ENCODE peak calls at places on chromosomes 2 and 18, in ten cellular contexts. J is ascending aorta, F is prostate gland, U is neuronal stem cell, V is adrenal gland, H is colonic mucosa, Z is breast epithelium, X is kidney, W is lower lobe of right lung, B is aorta. C is an unnamed sample.

GRCh38 chr2:70895249-70895648 is 40.5 kb upstream of the ATP6V1B1 start:
- DNase-seq in W (no peak), Z (no peak), U (no peak), F (no peak), J (no peak), H (no peak), X (no peak), V (no peak), B (no peak), C (no peak)

GRCh38 chr2:3575534-3576324 is 669 bp downstream of the RPS7 start:
- DNase-seq in Z (no peak), U (no peak), B (no peak), J (no peak), H (peak; percentile 29), X (peak; percentile 77), F (peak; percentile 11), W (peak; percentile 57), V (peak; percentile 31), C (peak; percentile 10)

GRCh38 chr18:50656396-50656795 is 96.5 kb downstream of the MAPK4 start:
- DNase-seq in X (no peak), V (no peak), H (no peak), B (no peak), J (no peak), U (no peak), Z (no peak), W (no peak), F (no peak), C (no peak)

GRCh38 chr2:164145093-164145987 is 409.5 kb upstream of the FIGN start:
- DNase-seq in V (no peak), F (no peak), U (no peak), H (no peak), J (no peak), Z (no peak), W (no peak), B (no peak), X (no peak), C (no peak)

GRCh38 chr2:238100049-238100820 is at the start of gene ESPNL:
- DNase-seq in U (no peak), X (peak; percentile 64), Z (no peak), H (no peak), W (no peak), F (no peak), V (no peak), B (no peak), J (peak; percentile 55), C (no peak)

GRCh38 chr2:170434900-170435640 is 257.1 kb downstream of the MYO3B start:
- DNase-seq in B (no peak), J (no peak), V (no peak), W (no peak), F (no peak), Z (no peak), U (no peak), X (no peak), H (no peak), C (no peak)

GRCh38 chr2:230106771-230107170 is 38.0 kb upstream of the SLC16A14 start:
- DNase-seq in Z (no peak), U (no peak), J (no peak), V (no peak), B (no peak), F (no peak), X (no peak), W (no peak), H (no peak), C (no peak)

GRCh38 chr2:96525211-96525507 is 11.4 kb upstream of the ARID5A start:
- DNase-seq in H (no peak), Z (no peak), U (no peak), X (no peak), B (no peak), W (no peak), V (no peak), F (no peak), J (no peak), C (no peak)

GRCh38 chr2:237214963-237215362 is 129.3 kb downstream of the COPS8 start:
- DNase-seq in B (no peak), F (no peak), Z (no peak), W (no peak), U (no peak), X (no peak), V (no peak), J (no peak), H (no peak), C (no peak)

GRCh38 chr2:62831729-62832128 is 126.2 kb downstream of the EHBP1 start:
- DNase-seq in J (no peak), X (no peak), F (no peak), U (no peak), H (no peak), Z (no peak), W (no peak), B (no peak), V (no peak), C (no peak)

GRCh38 chr18:44672506-44672905 is 8.2 kb upstream of the SETBP1 start:
- DNase-seq in W (no peak), F (no peak), X (no peak), B (no peak), V (no peak), Z (no peak), J (no peak), U (no peak), H (no peak), C (no peak)

GRCh38 chr2:109131777-109132176 is 2.8 kb downstream of the SH3RF3 start:
- DNase-seq in B (no peak), W (no peak), U (no peak), V (no peak), X (no peak), Z (no peak), H (no peak), F (no peak), J (peak; percentile 33), C (no peak)

GRCh38 chr2:19786408-19787058 is 115.2 kb downstream of the TTC32 start:
- DNase-seq in F (no peak), B (no peak), Z (no peak), X (no peak), J (peak; percentile 40), W (no peak), H (no peak), V (peak; percentile 27), U (no peak), C (no peak)

GRCh38 chr2:71277536-71278103 is 50.7 kb upstream of the PAIP2B start:
- DNase-seq in J (peak; percentile 65), U (peak; percentile 60), X (peak; percentile 69), H (peak; percentile 37), Z (no peak), V (peak; percentile 19), B (peak; percentile 77), F (no peak), W (peak; percentile 53), C (no peak)

GRCh38 chr2:95056461-95057459 is 31.3 kb downstream of the MAL start:
- DNase-seq in J (peak; percentile 25), V (no peak), X (peak; percentile 86), Z (no peak), F (no peak), U (no peak), B (peak; percentile 63), H (no peak), W (no peak), C (no peak)

GRCh38 chr2:151840216-151840691 is 12.0 kb upstream of the ARL5A start:
- DNase-seq in H (no peak), X (no peak), W (no peak), U (no peak), V (no peak), Z (no peak), F (no peak), J (no peak), B (no peak), C (no peak)

GRCh38 chr18:22868831-22869230 is 64.3 kb upstream of the RBBP8 start:
- DNase-seq in X (no peak), W (no peak), F (no peak), H (no peak), V (no peak), U (no peak), Z (no peak), J (no peak), B (no peak), C (no peak)

GRCh38 chr18:22871809-22872525 is 61.2 kb upstream of the RBBP8 start:
- DNase-seq in B (no peak), F (no peak), H (no peak), U (no peak), Z (peak; percentile 31), V (no peak), J (no peak), X (no peak), W (no peak), C (no peak)

GRCh38 chr18:22872894-22873537 is 60.1 kb upstream of the RBBP8 start:
- DNase-seq in J (no peak), U (no peak), H (no peak), Z (no peak), V (no peak), F (no peak), B (no peak), W (no peak), X (no peak), C (no peak)
- H3K4me3 ChIP-seq in J (no peak overlapping the region), U (no peak overlapping the region), H (no peak overlapping the region), Z (peak overlapping the region; percentile 21), V (no peak overlapping the region), F (no peak overlapping the region), B (no peak overlapping the region), W (no peak overlapping the region), X (peak overlapping the region; percentile 25), C (no peak overlapping the region)

GRCh38 chr2:11697103-11697871 is 27.3 kb upstream of the NTSR2 start:
- DNase-seq in V (no peak), W (no peak), Z (peak; percentile 43), H (no peak), B (peak; percentile 91), J (peak; percentile 84), U (no peak), F (no peak), X (peak; percentile 92), C (no peak)
- H3K4me1 ChIP-seq in V (no peaks in the 10 kb centered on the region), W (peaks cover 21% of the 10 kb centered on the region), Z (no peaks in the 10 kb centered on the region), H (no peaks in the 10 kb centered on the region), B (no peaks in the 10 kb centered on the region), J (peaks cover 12% of the 10 kb centered on the region), U (peaks cover 7% of the 10 kb centered on the region), F (no peaks in the 10 kb centered on the region), X (peaks cover 10% of the 10 kb centered on the region), C (no peaks in the 10 kb centered on the region)

GRCh38 chr2:9752441-9753275 is 90.6 kb upstream of the TAF1B start:
- DNase-seq in J (no peak), Z (no peak), H (no peak), F (no peak), W (no peak), V (no peak), U (no peak), X (no peak), B (no peak), C (peak; percentile 30)
- H3K4me3 ChIP-seq in J (peak overlapping the region; percentile 34), Z (no peak overlapping the region), H (no peak overlapping the region), F (no peak overlapping the region), W (no peak overlapping the region), V (no peak overlapping the region), U (no peak overlapping the region), X (no peak overlapping the region), B (no peak overlapping the region), C (no peak overlapping the region)

DNA sequence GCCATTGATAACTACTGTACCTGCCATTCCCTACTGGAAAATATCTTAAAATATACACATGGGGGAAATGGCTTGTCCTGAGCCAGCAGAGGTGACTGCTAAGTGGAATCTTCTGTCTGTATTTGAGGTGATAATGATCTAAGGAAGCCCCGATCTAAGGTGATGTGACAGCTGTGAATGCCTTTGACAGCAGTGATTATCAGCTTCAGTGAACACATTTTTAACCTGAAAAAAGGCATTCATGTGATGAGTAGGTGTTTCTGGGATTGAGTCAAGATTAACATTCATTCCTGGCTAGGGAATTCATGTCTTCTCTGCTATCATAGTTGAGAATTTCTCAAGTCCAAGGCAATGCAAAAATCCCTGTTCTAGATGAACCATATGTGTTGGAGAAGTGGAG is 9.1 kb upstream of the MAPRE2 start:
- DNase-seq in J (no peak), B (no peak), U (no peak), Z (no peak), W (no peak), X (no peak), H (no peak), F (no peak), V (no peak), C (no peak)
- H3K4me1 ChIP-seq in J (peaks cover 4% of the 10 kb centered on the region), B (peaks cover 2% of the 10 kb centered on the region), U (peaks cover 1% of the 10 kb centered on the region), Z (no peaks in the 10 kb centered on the region), W (peaks cover 17% of the 10 kb centered on the region), X (no peaks in the 10 kb centered on the region), H (no peaks in the 10 kb centered on the region), F (no peaks in the 10 kb centered on the region), V (peaks cover 12% of the 10 kb centered on the region), C (peaks cover 48% of the 10 kb centered on the region)